ENCODE peak calls at places on chromosome 13, in six cellular contexts. One of them, this sample, is unnamed.

GRCh38 chr13:28751210-28751935 is 32.6 kb upstream of the SLC46A3 start:
- DNase-seq in Jurkat, Clone E6-1: no peak
- DNase-seq in CD4-positive, CD25-positive, alpha-beta regulatory T cell: peak
- DNase-seq in neural crest cell: no peak
- DNase-seq in iris pigment epithelial cell: no peak
- DNase-seq in HT1080: peak
- DNase-seq in this sample: no peak

GRCh38 chr13:30715357-30715756 is 20.0 kb upstream of the ALOX5AP start:
- DNase-seq in HT1080: no peak
- DNase-seq in Jurkat, Clone E6-1: no peak
- DNase-seq in neural crest cell: no peak
- DNase-seq in iris pigment epithelial cell: no peak
- DNase-seq in CD4-positive, CD25-positive, alpha-beta regulatory T cell: no peak
- DNase-seq in this sample: no peak

GRCh38 chr13:19958119-19959111 is at the start of gene ZMYM2:
- DNase-seq in HT1080: peak
- DNase-seq in Jurkat, Clone E6-1: peak
- DNase-seq in neural crest cell: peak
- DNase-seq in CD4-positive, CD25-positive, alpha-beta regulatory T cell: peak
- DNase-seq in iris pigment epithelial cell: peak
- DNase-seq in this sample: peak

GRCh38 chr13:67735651-67736050 is 505.5 kb upstream of the PCDH9 start:
- DNase-seq in CD4-positive, CD25-positive, alpha-beta regulatory T cell: no peak
- DNase-seq in iris pigment epithelial cell: no peak
- DNase-seq in Jurkat, Clone E6-1: no peak
- DNase-seq in neural crest cell: no peak
- DNase-seq in HT1080: no peak
- DNase-seq in this sample: no peak

GRCh38 chr13:26964278-26965057 is 203.9 kb upstream of the GPR12 start:
- DNase-seq in HT1080: peak
- DNase-seq in CD4-positive, CD25-positive, alpha-beta regulatory T cell: no peak
- DNase-seq in Jurkat, Clone E6-1: no peak
- DNase-seq in iris pigment epithelial cell: peak
- DNase-seq in neural crest cell: no peak
- DNase-seq in this sample: peak

GRCh38 chr13:73321039-73321438 is 262.2 kb downstream of the KLF5 start:
- DNase-seq in HT1080: no peak
- DNase-seq in iris pigment epithelial cell: no peak
- DNase-seq in CD4-positive, CD25-positive, alpha-beta regulatory T cell: no peak
- DNase-seq in neural crest cell: no peak
- DNase-seq in Jurkat, Clone E6-1: no peak
- DNase-seq in this sample: no peak

GRCh38 chr13:52955505-52955904 is 73.1 kb upstream of the OLFM4 start:
- DNase-seq in HT1080: no peak
- DNase-seq in iris pigment epithelial cell: no peak
- DNase-seq in Jurkat, Clone E6-1: no peak
- DNase-seq in CD4-positive, CD25-positive, alpha-beta regulatory T cell: no peak
- DNase-seq in neural crest cell: no peak
- DNase-seq in this sample: no peak

GRCh38 chr13:33281951-33282595 is 3.5 kb downstream of the STARD13 start:
- DNase-seq in neural crest cell: no peak
- DNase-seq in CD4-positive, CD25-positive, alpha-beta regulatory T cell: no peak
- DNase-seq in Jurkat, Clone E6-1: no peak
- DNase-seq in HT1080: peak
- DNase-seq in iris pigment epithelial cell: peak
- DNase-seq in this sample: no peak

GRCh38 chr13:25085125-25085742 is 10.7 kb upstream of the PABPC3 start:
- DNase-seq in neural crest cell: peak
- DNase-seq in HT1080: peak
- DNase-seq in iris pigment epithelial cell: peak
- DNase-seq in Jurkat, Clone E6-1: peak
- DNase-seq in CD4-positive, CD25-positive, alpha-beta regulatory T cell: peak
- DNase-seq in this sample: peak

GRCh38 chr13:41456768-41457588 is at the start of gene RGCC:
- DNase-seq in CD4-positive, CD25-positive, alpha-beta regulatory T cell: peak
- DNase-seq in HT1080: no peak
- DNase-seq in neural crest cell: peak
- DNase-seq in iris pigment epithelial cell: peak
- DNase-seq in Jurkat, Clone E6-1: no peak
- DNase-seq in this sample: peak

GRCh38 chr13:49443327-49443688 is 556 bp downstream of the CAB39L start:
- DNase-seq in Jurkat, Clone E6-1: no peak
- DNase-seq in CD4-positive, CD25-positive, alpha-beta regulatory T cell: peak
- DNase-seq in neural crest cell: no peak
- DNase-seq in HT1080: no peak
- DNase-seq in iris pigment epithelial cell: peak
- DNase-seq in this sample: peak

GRCh38 chr13:84912720-84913119 is 886.5 kb downstream of the SLITRK6 start:
- DNase-seq in neural crest cell: no peak
- DNase-seq in HT1080: no peak
- DNase-seq in CD4-positive, CD25-positive, alpha-beta regulatory T cell: no peak
- DNase-seq in Jurkat, Clone E6-1: no peak
- DNase-seq in iris pigment epithelial cell: no peak
- DNase-seq in this sample: no peak

GRCh38 chr13:25923217-25924085 is 128.4 kb downstream of the SHISA2 start:
- DNase-seq in neural crest cell: no peak
- DNase-seq in HT1080: no peak
- DNase-seq in Jurkat, Clone E6-1: no peak
- DNase-seq in CD4-positive, CD25-positive, alpha-beta regulatory T cell: no peak
- DNase-seq in iris pigment epithelial cell: peak
- DNase-seq in this sample: no peak

GRCh38 chr13:99371956-99372355 is 64.8 kb upstream of the GPR183 start:
- DNase-seq in HT1080: no peak
- DNase-seq in neural crest cell: no peak
- DNase-seq in CD4-positive, CD25-positive, alpha-beta regulatory T cell: peak
- DNase-seq in iris pigment epithelial cell: no peak
- DNase-seq in Jurkat, Clone E6-1: no peak
- DNase-seq in this sample: no peak

GRCh38 chr13:90386090-90386489 is 961.4 kb upstream of the MIR17HG start:
- DNase-seq in HT1080: no peak
- DNase-seq in iris pigment epithelial cell: no peak
- DNase-seq in CD4-positive, CD25-positive, alpha-beta regulatory T cell: no peak
- DNase-seq in neural crest cell: no peak
- DNase-seq in Jurkat, Clone E6-1: no peak
- DNase-seq in this sample: no peak

GRCh38 chr13:111343186-111343805 is 22.9 kb downstream of the TEX29 start:
- DNase-seq in CD4-positive, CD25-positive, alpha-beta regulatory T cell: no peak
- DNase-seq in iris pigment epithelial cell: no peak
- DNase-seq in HT1080: no peak
- DNase-seq in neural crest cell: no peak
- DNase-seq in Jurkat, Clone E6-1: no peak
- DNase-seq in this sample: no peak

GRCh38 chr13:112688560-112689497 is 1.0 kb upstream of the ATP11A start:
- DNase-seq in neural crest cell: no peak
- DNase-seq in Jurkat, Clone E6-1: no peak
- DNase-seq in CD4-positive, CD25-positive, alpha-beta regulatory T cell: peak
- DNase-seq in HT1080: no peak
- DNase-seq in iris pigment epithelial cell: peak
- DNase-seq in this sample: no peak

GRCh38 chr13:100394005-100394695 is 194.4 kb downstream of the GGACT start:
- DNase-seq in CD4-positive, CD25-positive, alpha-beta regulatory T cell: peak
- DNase-seq in iris pigment epithelial cell: peak
- DNase-seq in neural crest cell: no peak
- DNase-seq in Jurkat, Clone E6-1: peak
- DNase-seq in HT1080: peak
- DNase-seq in this sample: peak

GRCh38 chr13:36154567-36155231 is 23.5 kb upstream of the DCLK1 start:
- DNase-seq in neural crest cell: peak
- DNase-seq in HT1080: no peak
- DNase-seq in Jurkat, Clone E6-1: no peak
- DNase-seq in CD4-positive, CD25-positive, alpha-beta regulatory T cell: no peak
- DNase-seq in iris pigment epithelial cell: no peak
- DNase-seq in this sample: no peak

GRCh38 chr13:21069561-21070004 is 8.2 kb upstream of the LATS2 start:
- DNase-seq in Jurkat, Clone E6-1: no peak
- DNase-seq in CD4-positive, CD25-positive, alpha-beta regulatory T cell: no peak
- DNase-seq in iris pigment epithelial cell: peak
- DNase-seq in neural crest cell: no peak
- DNase-seq in HT1080: peak
- DNase-seq in this sample: peak

GRCh38 chr13:110121312-110122083 is 185.5 kb downstream of the COL4A1 start:
- DNase-seq in HT1080: no peak
- DNase-seq in CD4-positive, CD25-positive, alpha-beta regulatory T cell: no peak
- DNase-seq in neural crest cell: no peak
- DNase-seq in iris pigment epithelial cell: no peak
- DNase-seq in Jurkat, Clone E6-1: no peak
- DNase-seq in this sample: no peak